ENCODE peak calls at places on chromosomes 11 and 22, in ten cellular contexts. L is neural progenitor cell; Y is HCT116; C is fibroblast of villous mesenchyme; D is cardiac muscle cell; W is CD4-positive, CD25-positive, alpha-beta regulatory T cell; V is epithelial cell of esophagus; I is mesenchymal stem cell; X is neuronal stem cell; M is DND-41. G is an unnamed sample.

GRCh38 chr11:87176044-87176443 is 138.3 kb downstream of the TMEM135 start:
- DNase-seq in L (no peak), Y (peak; percentile 60), C (no peak), D (no peak), W (no peak), V (peak; percentile 35), I (no peak), X (no peak), M (no peak), G (no peak)

GRCh38 chr11:82969811-82970210 is 68.3 kb downstream of the DDIAS start:
- DNase-seq in L (no peak), Y (no peak), C (no peak), D (no peak), W (no peak), V (no peak), I (no peak), X (no peak), M (no peak), G (no peak)

GRCh38 chr22:42432020-42432596 is at the start of gene NFAM1:
- DNase-seq in L (peak; percentile 41), Y (no peak), C (no peak), D (no peak), W (no peak), V (no peak), I (no peak), X (no peak), M (no peak), G (no peak)

GRCh38 chr11:128365044-128365443 is 222.3 kb downstream of the ETS1 start:
- DNase-seq in L (peak; percentile 51), Y (no peak), C (peak; percentile 73), D (peak; percentile 78), W (no peak), V (peak; percentile 76), I (peak; percentile 74), X (peak; percentile 32), M (peak; percentile 45), G (peak; percentile 85)

GRCh38 chr11:20256925-20257324 is 96.7 kb upstream of the DBX1 start:
- DNase-seq in L (no peak), Y (no peak), C (no peak), D (no peak), W (no peak), V (no peak), I (no peak), X (no peak), M (no peak), G (no peak)

GRCh38 chr11:133081730-133082452 is 450.4 kb downstream of the OPCML start:
- DNase-seq in L (peak; percentile 39), Y (no peak), C (no peak), D (peak; percentile 9), W (no peak), V (no peak), I (no peak), X (no peak), M (no peak), G (no peak)

GRCh38 chr11:126781942-126782341 is 218.6 kb downstream of the KIRREL3 start:
- DNase-seq in L (peak; percentile 26), Y (no peak), C (no peak), D (no peak), W (no peak), V (no peak), I (no peak), X (no peak), M (no peak), G (no peak)

GRCh38 chr11:119509277-119509841 is 86.4 kb upstream of the THY1 start:
- DNase-seq in L (no peak), Y (no peak), C (no peak), D (no peak), W (no peak), V (peak; percentile 8), I (no peak), X (no peak), M (no peak), G (peak; percentile 18)

GRCh38 chr11:72642815-72643511 is 31.3 kb downstream of the PDE2A start:
- DNase-seq in L (peak; percentile 83), Y (peak; percentile 32), C (peak; percentile 43), D (peak; percentile 72), W (peak; percentile 33), V (no peak), I (peak; percentile 67), X (peak; percentile 71), M (peak; percentile 56), G (peak; percentile 49)

GRCh38 chr11:72639475-72640375 is 34.5 kb downstream of the PDE2A start:
- DNase-seq in L (no peak), Y (no peak), C (no peak), D (no peak), W (no peak), V (no peak), I (no peak), X (no peak), M (no peak), G (no peak)

GRCh38 chr11:72641900-72642814 is 32.1 kb downstream of the PDE2A start:
- DNase-seq in L (peak; percentile 75), Y (no peak), C (peak; percentile 14), D (peak; percentile 57), W (no peak), V (peak; percentile 26), I (peak; percentile 23), X (no peak), M (no peak), G (no peak)

GRCh38 chr11:72643547-72643946 is 30.7 kb downstream of the PDE2A start:
- DNase-seq in L (no peak), Y (peak; percentile 31), C (no peak), D (no peak), W (no peak), V (peak; percentile 89), I (peak; percentile 14), X (no peak), M (no peak), G (peak; percentile 22)

GRCh38 chr11:72641522-72641899 is 32.7 kb downstream of the PDE2A start:
- DNase-seq in L (no peak), Y (no peak), C (no peak), D (no peak), W (no peak), V (no peak), I (no peak), X (no peak), M (no peak), G (no peak)
- H3K4me3 ChIP-seq in L (no peak overlapping the region), Y (peak overlapping the region; percentile 42), C (no peak overlapping the region), D (no peak overlapping the region), W (no peak overlapping the region), V (no peak overlapping the region), I (no peak overlapping the region), X (no peak overlapping the region), M (no peak overlapping the region), G (no peak overlapping the region)

DNA sequence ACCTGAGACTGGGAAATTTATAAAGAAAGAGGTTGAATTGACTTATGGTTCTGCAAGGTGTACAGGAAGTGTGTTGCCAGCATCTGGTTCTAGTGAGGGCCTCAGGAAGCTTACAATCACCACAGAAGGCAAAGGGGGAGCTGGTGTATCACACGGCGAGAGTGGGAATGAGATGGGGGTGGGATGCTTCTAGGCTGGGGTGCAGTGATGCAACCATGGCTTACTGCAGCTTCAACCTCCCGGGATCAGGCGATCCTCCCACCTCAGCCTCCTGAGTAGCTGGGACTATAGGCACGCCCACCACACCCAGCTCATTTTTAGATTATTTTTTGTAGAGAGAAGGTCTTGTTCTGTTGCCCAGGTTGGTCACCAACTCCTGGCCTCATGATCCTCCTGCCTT is 61.0 kb downstream of the C22orf31 start:
- DNase-seq in L (no peak), Y (no peak), C (no peak), D (no peak), W (no peak), V (no peak), I (no peak), X (no peak), M (no peak), G (no peak)
- H3K4me3 ChIP-seq in L (no peak overlapping the region), Y (no peak overlapping the region), C (no peak overlapping the region), D (no peak overlapping the region), W (no peak overlapping the region), V (no peak overlapping the region), I (no peak overlapping the region), X (no peak overlapping the region), M (no peak overlapping the region), G (no peak overlapping the region)

GRCh38 chr11:106017088-106017487 is 5.0 kb downstream of the MSANTD4 start:
- DNase-seq in L (no peak), Y (no peak), C (no peak), D (no peak), W (no peak), V (no peak), I (no peak), X (no peak), M (no peak), G (no peak)

GRCh38 chr11:106021181-106021966 is 666 bp downstream of the MSANTD4 start:
- DNase-seq in L (no peak), Y (no peak), C (peak; percentile 90), D (no peak), W (no peak), V (peak; percentile 60), I (peak; percentile 70), X (no peak), M (no peak), G (peak; percentile 75)

GRCh38 chr11:106022795-106023275 is 795 bp upstream of the MSANTD4 start:
- DNase-seq in L (no peak), Y (no peak), C (no peak), D (no peak), W (no peak), V (no peak), I (no peak), X (no peak), M (peak; percentile 9), G (no peak)

DNA sequence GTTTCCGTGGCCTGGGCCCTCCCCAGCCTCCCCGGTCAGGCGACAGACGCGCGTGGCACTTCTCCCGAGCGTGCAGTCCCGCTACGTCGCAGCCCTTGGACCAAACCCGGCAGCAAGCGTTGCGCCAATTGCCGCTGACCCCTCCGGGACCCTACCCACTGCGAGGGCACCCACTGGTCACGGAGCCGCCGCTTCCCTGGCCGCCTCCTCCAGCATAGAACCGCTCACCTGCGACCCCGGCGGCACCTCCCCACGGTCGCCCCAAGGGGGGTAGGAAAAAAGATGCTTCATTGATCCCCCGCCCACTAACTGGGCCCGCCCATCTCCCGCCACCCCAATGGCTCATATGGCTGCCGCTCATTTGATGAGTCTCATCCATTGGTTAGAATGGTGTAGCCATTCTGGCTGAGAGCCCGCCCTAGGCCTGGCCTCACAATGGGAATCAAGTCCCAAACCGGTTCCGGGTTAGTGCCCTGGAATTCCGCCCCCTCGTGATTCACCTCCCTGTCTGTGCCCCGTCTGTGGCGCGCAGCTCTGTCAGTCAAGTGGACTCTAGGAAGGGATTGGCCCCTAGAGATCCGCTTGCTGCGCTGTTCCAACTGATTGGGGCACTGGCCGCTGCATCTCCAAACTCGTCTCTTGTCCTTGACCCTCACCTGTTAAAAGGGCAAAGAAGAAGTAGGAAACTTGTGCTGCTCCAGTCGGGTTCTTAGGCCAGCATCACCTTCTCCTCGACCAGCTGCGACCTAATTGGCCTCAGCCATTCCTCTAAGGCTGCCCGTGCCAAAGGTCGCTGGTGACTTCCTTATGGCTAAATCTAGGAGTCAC is at the start of gene MSANTD4:
- DNase-seq in L (peak; percentile 99), Y (peak; percentile 98), C (peak; percentile 99), D (peak; percentile 99), W (peak; percentile 88), V (peak; percentile 100), I (peak; percentile 100), X (peak; percentile 96), M (peak; percentile 99), G (peak; percentile 99)
- H3K4me3 ChIP-seq in L (peak within 1 kb of the TSS; percentile 92), Y (peak within 1 kb of the TSS; percentile 85), C (peak within 1 kb of the TSS; percentile 94), D (peak within 1 kb of the TSS; percentile 81), W (peak within 1 kb of the TSS; percentile 87), V (peak within 1 kb of the TSS; percentile 85), I (peak within 1 kb of the TSS; percentile 94), X (peak within 1 kb of the TSS; percentile 98), M (peak within 1 kb of the TSS; percentile 87), G (peak within 1 kb of the TSS; percentile 94)

DNA sequence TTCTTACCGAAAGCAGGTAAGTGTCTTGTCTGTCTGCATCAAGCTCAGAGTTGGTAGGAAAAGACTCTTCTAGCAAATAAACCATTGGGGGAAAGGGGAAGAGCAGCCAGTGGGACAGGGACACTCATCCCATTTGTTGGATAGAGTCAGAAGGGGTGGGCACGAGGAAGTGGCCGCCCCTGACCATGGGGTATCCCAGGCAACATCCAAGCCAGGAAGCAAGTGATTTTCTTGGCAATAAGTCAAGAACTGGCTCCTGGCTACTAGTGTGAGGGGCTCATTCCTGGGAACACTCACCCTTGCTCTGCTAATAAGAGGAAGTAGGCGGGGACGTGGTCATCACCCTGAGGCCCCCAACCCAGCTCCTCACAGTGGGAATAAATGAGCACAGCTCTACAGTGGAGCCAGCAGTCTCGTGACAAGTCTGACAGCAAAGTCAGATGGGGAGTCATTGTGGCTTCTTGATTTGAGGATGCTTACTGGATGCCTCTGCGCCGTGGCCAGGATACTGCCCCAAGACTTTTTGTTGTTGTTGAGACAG is 6.7 kb downstream of the SLC25A18 start:
- DNase-seq in L (no peak), Y (no peak), C (peak; percentile 38), D (peak; percentile 34), W (no peak), V (no peak), I (no peak), X (no peak), M (no peak), G (peak; percentile 84)
- H3K4me3 ChIP-seq in L (no peak overlapping the region), Y (no peak overlapping the region), C (peak overlapping the region; percentile 50), D (no peak overlapping the region), W (no peak overlapping the region), V (no peak overlapping the region), I (no peak overlapping the region), X (no peak overlapping the region), M (no peak overlapping the region), G (peak overlapping the region; percentile 21)